ENCODE peak calls at places on chromosomes 16 and 17, in eight cellular contexts. G, F, W, S, Y, N, T and Z are unnamed samples.

GRCh38 chr16:65908568-65908967 is 457.9 kb upstream of the CDH5 start:
- DNase-seq in G (peak), S (no peak), N (no peak), F (no peak), T (no peak), W (no peak), Y (no peak), Z (no peak)

GRCh38 chr16:15403392-15403995 is 7.9 kb downstream of the MPV17L start:
- DNase-seq in T (peak), G (no peak), N (no peak), Y (no peak), W (no peak), F (no peak), S (no peak), Z (no peak)

GRCh38 chr16:65002265-65002664 is 119.6 kb downstream of the CDH11 start:
- DNase-seq in G (no peak), F (no peak), S (no peak), T (peak), Y (no peak), W (peak), N (no peak), Z (no peak)

GRCh38 chr16:27426423-27427408 is 24.7 kb downstream of the IL21R start:
- DNase-seq in Y (peak), S (peak), W (peak), F (peak), T (peak), G (peak), N (peak), Z (peak)

GRCh38 chr16:49280022-49280741 is 1.5 kb downstream of the CBLN1 start:
- DNase-seq in N (no peak), G (no peak), T (no peak), F (no peak), W (no peak), Y (peak), S (peak), Z (no peak)

GRCh38 chr17:76696763-76697701 is 13.7 kb downstream of the MXRA7 start:
- DNase-seq in S (no peak), G (no peak), N (no peak), W (peak), F (no peak), T (peak), Y (no peak), Z (no peak)

GRCh38 chr16:67814567-67814966 is 7.9 kb downstream of the TSNAXIP1 start:
- DNase-seq in F (no peak), T (no peak), G (no peak), Y (no peak), W (no peak), S (no peak), N (peak), Z (no peak)

GRCh38 chr16:57955572-57955971 is 15.4 kb downstream of the CNGB1 start:
- DNase-seq in N (no peak), F (no peak), S (no peak), W (no peak), Y (no peak), G (no peak), T (no peak), Z (no peak)